ENCODE peak calls at places on chromosomes 13 and 19, in five cellular contexts. One of them, this sample, is unnamed.
A peak's percentile ranks its signal among the peaks of the same experiment; 100 is the strongest.

GRCh38 chr19:14562660-14563589 is 8.9 kb downstream of the NDUFB7 start:
- DNase-seq in fibroblast of pulmonary artery: no peak
- DNase-seq in MCF 10A: no peak
- DNase-seq in thoracic aorta: no peak
- DNase-seq in ascending aorta: no peak
- DNase-seq in this sample: no peak

GRCh38 chr13:90485441-90485840 is 862.0 kb upstream of the MIR17HG start:
- DNase-seq in MCF 10A: peak; percentile 45
- DNase-seq in ascending aorta: no peak
- DNase-seq in thoracic aorta: no peak
- DNase-seq in fibroblast of pulmonary artery: peak; percentile 78
- DNase-seq in this sample: no peak

GRCh38 chr19:46112527-46112926 is 12.0 kb downstream of the IGFL3 start:
- DNase-seq in ascending aorta: no peak
- DNase-seq in MCF 10A: no peak
- DNase-seq in thoracic aorta: no peak
- DNase-seq in fibroblast of pulmonary artery: no peak
- DNase-seq in this sample: no peak

GRCh38 chr13:98487522-98487921 is 89.4 kb downstream of the STK24 start:
- DNase-seq in thoracic aorta: no peak
- DNase-seq in ascending aorta: no peak
- DNase-seq in fibroblast of pulmonary artery: no peak
- DNase-seq in MCF 10A: no peak
- DNase-seq in this sample: no peak

GRCh38 chr13:113930711-113931637 is 42.9 kb downstream of the C13orf46 start:
- DNase-seq in fibroblast of pulmonary artery: no peak
- DNase-seq in MCF 10A: no peak
- DNase-seq in ascending aorta: no peak
- DNase-seq in thoracic aorta: peak; percentile 0
- DNase-seq in this sample: no peak

GRCh38 chr13:67366533-67366932 is 136.4 kb upstream of the PCDH9 start:
- DNase-seq in MCF 10A: peak; percentile 26
- DNase-seq in thoracic aorta: no peak
- DNase-seq in fibroblast of pulmonary artery: peak; percentile 57
- DNase-seq in ascending aorta: no peak
- DNase-seq in this sample: no peak

GRCh38 chr13:34863360-34864135 is 78.5 kb upstream of the NBEA start:
- DNase-seq in thoracic aorta: no peak
- DNase-seq in ascending aorta: no peak
- DNase-seq in fibroblast of pulmonary artery: peak; percentile 72
- DNase-seq in MCF 10A: peak; percentile 86
- DNase-seq in this sample: no peak

GRCh38 chr19:37813340-37813739 is 34.0 kb upstream of the ZNF573 start:
- DNase-seq in thoracic aorta: no peak
- DNase-seq in fibroblast of pulmonary artery: no peak
- DNase-seq in MCF 10A: no peak
- DNase-seq in ascending aorta: no peak
- DNase-seq in this sample: no peak

GRCh38 chr13:100544866-100545683 is 43.5 kb downstream of the GGACT start:
- DNase-seq in MCF 10A: peak; percentile 72
- DNase-seq in ascending aorta: no peak
- DNase-seq in fibroblast of pulmonary artery: no peak
- DNase-seq in thoracic aorta: no peak
- DNase-seq in this sample: no peak

GRCh38 chr19:35267818-35268545 is 780 bp upstream of the USF2 start:
- DNase-seq in MCF 10A: peak; percentile 67
- DNase-seq in thoracic aorta: no peak
- DNase-seq in ascending aorta: no peak
- DNase-seq in fibroblast of pulmonary artery: peak; percentile 75
- DNase-seq in this sample: peak; percentile 69

GRCh38 chr19:28553005-28553404 is 659.9 kb downstream of the UQCRFS1 start:
- DNase-seq in ascending aorta: no peak
- DNase-seq in fibroblast of pulmonary artery: no peak
- DNase-seq in MCF 10A: no peak
- DNase-seq in thoracic aorta: no peak
- DNase-seq in this sample: no peak

GRCh38 chr13:34019870-34020269 is 201.9 kb downstream of the RFC3 start:
- DNase-seq in fibroblast of pulmonary artery: no peak
- DNase-seq in thoracic aorta: no peak
- DNase-seq in ascending aorta: no peak
- DNase-seq in MCF 10A: no peak
- DNase-seq in this sample: no peak

GRCh38 chr19:35842666-35843272 is 9.5 kb downstream of the NPHS1 start:
- DNase-seq in fibroblast of pulmonary artery: no peak
- DNase-seq in ascending aorta: no peak
- DNase-seq in thoracic aorta: no peak
- DNase-seq in MCF 10A: no peak
- DNase-seq in this sample: no peak

GRCh38 chr13:36512771-36513170 is 80.5 kb downstream of the CCNA1 start:
- DNase-seq in ascending aorta: no peak
- DNase-seq in thoracic aorta: no peak
- DNase-seq in fibroblast of pulmonary artery: no peak
- DNase-seq in MCF 10A: no peak
- DNase-seq in this sample: no peak

GRCh38 chr13:36519432-36519831 is 87.1 kb downstream of the CCNA1 start:
- DNase-seq in thoracic aorta: no peak
- DNase-seq in ascending aorta: no peak
- DNase-seq in MCF 10A: no peak
- DNase-seq in fibroblast of pulmonary artery: no peak
- DNase-seq in this sample: no peak

GRCh38 chr13:36518707-36519106 is 86.4 kb downstream of the CCNA1 start:
- DNase-seq in MCF 10A: no peak
- DNase-seq in ascending aorta: no peak
- DNase-seq in fibroblast of pulmonary artery: no peak
- DNase-seq in thoracic aorta: no peak
- DNase-seq in this sample: no peak

GRCh38 chr13:36515466-36515865 is 83.2 kb downstream of the CCNA1 start:
- DNase-seq in MCF 10A: no peak
- DNase-seq in fibroblast of pulmonary artery: no peak
- DNase-seq in ascending aorta: no peak
- DNase-seq in thoracic aorta: no peak
- DNase-seq in this sample: no peak

GRCh38 chr13:36516225-36516624 is 83.9 kb downstream of the CCNA1 start:
- DNase-seq in fibroblast of pulmonary artery: no peak
- DNase-seq in thoracic aorta: no peak
- DNase-seq in MCF 10A: no peak
- DNase-seq in ascending aorta: no peak
- DNase-seq in this sample: no peak
- TF ChIP-seq CTCF in fibroblast of pulmonary artery: no peak
- TF ChIP-seq CTCF in thoracic aorta: no peak
- TF ChIP-seq CTCF in MCF 10A: no peak
- TF ChIP-seq CTCF in ascending aorta: no peak
- TF ChIP-seq CTCF in this sample: no peak

GRCh38 chr19:39186391-39186790 is 10.4 kb upstream of the NCCRP1 start:
- DNase-seq in MCF 10A: no peak
- DNase-seq in ascending aorta: no peak
- DNase-seq in thoracic aorta: no peak
- DNase-seq in fibroblast of pulmonary artery: no peak
- DNase-seq in this sample: no peak

GRCh38 chr19:39183100-39183499 is 13.7 kb upstream of the NCCRP1 start:
- DNase-seq in fibroblast of pulmonary artery: no peak
- DNase-seq in MCF 10A: no peak
- DNase-seq in ascending aorta: no peak
- DNase-seq in thoracic aorta: no peak
- DNase-seq in this sample: peak; percentile 13

GRCh38 chr19:39190768-39191167 is 6.0 kb upstream of the NCCRP1 start:
- DNase-seq in MCF 10A: no peak
- DNase-seq in ascending aorta: no peak
- DNase-seq in thoracic aorta: no peak
- DNase-seq in fibroblast of pulmonary artery: no peak
- DNase-seq in this sample: no peak

GRCh38 chr19:39188960-39189359 is 7.8 kb upstream of the NCCRP1 start:
- DNase-seq in fibroblast of pulmonary artery: no peak
- DNase-seq in ascending aorta: no peak
- DNase-seq in thoracic aorta: no peak
- DNase-seq in MCF 10A: no peak
- DNase-seq in this sample: no peak

DNA sequence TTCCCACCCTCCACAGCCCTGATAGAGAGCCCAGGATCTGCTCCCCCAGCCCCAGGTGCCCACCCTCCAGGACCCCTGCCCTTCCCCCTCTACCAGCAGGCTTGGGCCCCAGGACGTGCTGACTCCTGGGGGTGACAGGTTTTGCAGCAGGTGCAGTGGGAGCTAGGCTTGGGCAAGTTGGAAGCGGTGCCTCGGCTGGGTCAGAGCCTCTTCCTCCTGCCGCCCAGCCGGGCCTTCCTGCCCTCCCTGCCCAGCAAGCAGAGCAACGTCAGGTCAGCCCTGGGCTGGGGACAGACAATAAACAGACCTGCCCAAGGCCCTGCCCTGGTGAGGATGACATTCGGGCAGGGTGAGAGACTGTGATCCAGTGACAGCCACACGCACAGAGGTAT is 9.2 kb upstream of the NCCRP1 start:
- DNase-seq in thoracic aorta: no peak
- DNase-seq in ascending aorta: no peak
- DNase-seq in MCF 10A: no peak
- DNase-seq in fibroblast of pulmonary artery: no peak
- DNase-seq in this sample: no peak
- TF ChIP-seq CTCF in thoracic aorta: peak; percentile 42
- TF ChIP-seq CTCF in ascending aorta: no peak
- TF ChIP-seq CTCF in MCF 10A: peak; percentile 17
- TF ChIP-seq CTCF in fibroblast of pulmonary artery: no peak
- TF ChIP-seq CTCF in this sample: peak; percentile 24

GRCh38 chr19:45079063-45079910 is at the start of gene GEMIN7:
- DNase-seq in ascending aorta: no peak
- DNase-seq in fibroblast of pulmonary artery: peak; percentile 72
- DNase-seq in thoracic aorta: no peak
- DNase-seq in MCF 10A: peak; percentile 74
- DNase-seq in this sample: peak; percentile 81
- TF ChIP-seq CTCF in ascending aorta: no peak
- TF ChIP-seq CTCF in fibroblast of pulmonary artery: no peak
- TF ChIP-seq CTCF in thoracic aorta: peak; percentile 39
- TF ChIP-seq CTCF in MCF 10A: no peak
- TF ChIP-seq CTCF in this sample: peak; percentile 15

GRCh38 chr13:45921337-45921736 is 69.8 kb upstream of the SIAH3 start:
- DNase-seq in MCF 10A: no peak
- DNase-seq in fibroblast of pulmonary artery: no peak
- DNase-seq in ascending aorta: no peak
- DNase-seq in thoracic aorta: no peak
- DNase-seq in this sample: no peak

GRCh38 chr13:45928843-45929242 is 77.3 kb upstream of the SIAH3 start:
- DNase-seq in MCF 10A: peak; percentile 88
- DNase-seq in thoracic aorta: no peak
- DNase-seq in fibroblast of pulmonary artery: peak; percentile 14
- DNase-seq in ascending aorta: no peak
- DNase-seq in this sample: no peak

GRCh38 chr13:45928196-45928595 is 76.6 kb upstream of the SIAH3 start:
- DNase-seq in fibroblast of pulmonary artery: no peak
- DNase-seq in ascending aorta: no peak
- DNase-seq in MCF 10A: peak; percentile 51
- DNase-seq in thoracic aorta: no peak
- DNase-seq in this sample: no peak

GRCh38 chr13:45925151-45925550 is 73.6 kb upstream of the SIAH3 start:
- DNase-seq in fibroblast of pulmonary artery: peak; percentile 14
- DNase-seq in ascending aorta: no peak
- DNase-seq in MCF 10A: peak; percentile 13
- DNase-seq in thoracic aorta: no peak
- DNase-seq in this sample: no peak
- TF ChIP-seq CTCF in fibroblast of pulmonary artery: peak; percentile 16
- TF ChIP-seq CTCF in ascending aorta: no peak
- TF ChIP-seq CTCF in MCF 10A: no peak
- TF ChIP-seq CTCF in thoracic aorta: no peak
- TF ChIP-seq CTCF in this sample: no peak

GRCh38 chr19:16118489-16119033 is 6.9 kb downstream of the RAB8A start:
- DNase-seq in ascending aorta: no peak
- DNase-seq in MCF 10A: no peak
- DNase-seq in thoracic aorta: no peak
- DNase-seq in fibroblast of pulmonary artery: no peak
- DNase-seq in this sample: no peak

GRCh38 chr19:16116067-16116466 is 4.4 kb downstream of the RAB8A start:
- DNase-seq in ascending aorta: no peak
- DNase-seq in MCF 10A: no peak
- DNase-seq in fibroblast of pulmonary artery: no peak
- DNase-seq in thoracic aorta: no peak
- DNase-seq in this sample: no peak

GRCh38 chr19:16121141-16121540 is 9.5 kb downstream of the RAB8A start:
- DNase-seq in ascending aorta: no peak
- DNase-seq in fibroblast of pulmonary artery: no peak
- DNase-seq in MCF 10A: no peak
- DNase-seq in thoracic aorta: no peak
- DNase-seq in this sample: no peak

GRCh38 chr19:16115309-16116039 is 3.8 kb downstream of the RAB8A start:
- DNase-seq in thoracic aorta: no peak
- DNase-seq in fibroblast of pulmonary artery: no peak
- DNase-seq in MCF 10A: no peak
- DNase-seq in ascending aorta: no peak
- DNase-seq in this sample: no peak

DNA sequence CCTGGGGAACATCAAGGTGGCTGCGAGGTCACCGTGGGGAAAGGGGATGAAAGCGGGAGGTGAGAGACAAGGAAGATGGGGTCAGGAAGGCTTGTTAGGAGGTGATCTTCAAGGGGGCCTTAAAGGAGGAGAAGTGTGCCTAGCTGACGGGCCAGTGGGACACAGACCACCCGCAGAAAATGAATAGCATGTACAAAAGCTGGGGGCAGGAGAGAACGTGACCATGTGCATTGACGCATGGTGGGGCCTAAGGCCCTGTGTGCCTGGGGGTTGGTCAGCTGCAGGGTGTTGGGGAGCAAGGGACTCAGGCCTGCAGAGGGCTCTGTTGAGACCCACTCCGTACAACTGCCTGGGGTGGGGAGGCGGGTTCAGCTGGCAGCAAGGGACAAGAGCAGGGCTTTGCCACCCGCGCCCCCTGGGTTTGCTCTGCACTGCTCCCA is 5.9 kb downstream of the RAB8A start:
- DNase-seq in fibroblast of pulmonary artery: no peak
- DNase-seq in MCF 10A: no peak
- DNase-seq in ascending aorta: no peak
- DNase-seq in thoracic aorta: no peak
- DNase-seq in this sample: no peak
- TF ChIP-seq CTCF in fibroblast of pulmonary artery: no peak
- TF ChIP-seq CTCF in MCF 10A: no peak
- TF ChIP-seq CTCF in ascending aorta: no peak
- TF ChIP-seq CTCF in thoracic aorta: no peak
- TF ChIP-seq CTCF in this sample: no peak

GRCh38 chr13:107216046-107216715 is 648.2 kb upstream of the ARGLU1 start:
- DNase-seq in MCF 10A: peak; percentile 38
- DNase-seq in ascending aorta: no peak
- DNase-seq in fibroblast of pulmonary artery: no peak
- DNase-seq in thoracic aorta: no peak
- DNase-seq in this sample: no peak
- TF ChIP-seq CTCF in MCF 10A: no peak
- TF ChIP-seq CTCF in ascending aorta: no peak
- TF ChIP-seq CTCF in fibroblast of pulmonary artery: no peak
- TF ChIP-seq CTCF in thoracic aorta: no peak
- TF ChIP-seq CTCF in this sample: no peak

GRCh38 chr19:44740351-44740824 is 8.1 kb upstream of the BCL3 start:
- DNase-seq in MCF 10A: no peak
- DNase-seq in ascending aorta: no peak
- DNase-seq in fibroblast of pulmonary artery: no peak
- DNase-seq in thoracic aorta: no peak
- DNase-seq in this sample: no peak
- TF ChIP-seq CTCF in MCF 10A: no peak
- TF ChIP-seq CTCF in ascending aorta: no peak
- TF ChIP-seq CTCF in fibroblast of pulmonary artery: no peak
- TF ChIP-seq CTCF in thoracic aorta: no peak
- TF ChIP-seq CTCF in this sample: no peak

GRCh38 chr13:21813110-21813509 is 142.2 kb downstream of the FGF9 start:
- DNase-seq in MCF 10A: no peak
- DNase-seq in ascending aorta: no peak
- DNase-seq in thoracic aorta: no peak
- DNase-seq in fibroblast of pulmonary artery: no peak
- DNase-seq in this sample: no peak
- TF ChIP-seq CTCF in MCF 10A: no peak
- TF ChIP-seq CTCF in ascending aorta: no peak
- TF ChIP-seq CTCF in thoracic aorta: no peak
- TF ChIP-seq CTCF in fibroblast of pulmonary artery: no peak
- TF ChIP-seq CTCF in this sample: no peak

This sample was measured in mesothelial cell of epicardium.